ENCODE peak calls at places on chromosomes 4 and X, in ten cellular contexts. One of them, this sample, is unnamed.

GRCh38 chr4:89556596-89557305 is 249.2 kb upstream of the GPRIN3 start:
- DNase-seq in CD4-positive, alpha-beta T cell: no peak
- DNase-seq in heart right ventricle: no peak
- DNase-seq in hypothalamus: no peak
- DNase-seq in AG20443: no peak
- DNase-seq in spleen: no peak
- DNase-seq in lower leg skin: no peak
- DNase-seq in GM23248: peak
- DNase-seq in foreskin fibroblast: peak
- DNase-seq in activated CD4-positive, alpha-beta T cell treated with anti-CD3 and anti-CD28 coated beads, Interleukin-2, amount 50 U/mL, for 24 hours: no peak
- DNase-seq in this sample: no peak

GRCh38 chr4:26197018-26197779 is 123.6 kb upstream of the RBPJ start:
- DNase-seq in activated CD4-positive, alpha-beta T cell treated with anti-CD3 and anti-CD28 coated beads, Interleukin-2, amount 50 U/mL, for 24 hours: peak
- DNase-seq in heart right ventricle: no peak
- DNase-seq in hypothalamus: no peak
- DNase-seq in AG20443: peak
- DNase-seq in CD4-positive, alpha-beta T cell: peak
- DNase-seq in GM23248: peak
- DNase-seq in spleen: no peak
- DNase-seq in foreskin fibroblast: peak
- DNase-seq in lower leg skin: no peak
- DNase-seq in this sample: peak

GRCh38 chrX:115449742-115450141 is 111.2 kb upstream of the PLS3 start:
- DNase-seq in foreskin fibroblast: peak
- DNase-seq in CD4-positive, alpha-beta T cell: no peak
- DNase-seq in GM23248: no peak
- DNase-seq in hypothalamus: no peak
- DNase-seq in heart right ventricle: peak
- DNase-seq in AG20443: no peak
- DNase-seq in lower leg skin: peak
- DNase-seq in activated CD4-positive, alpha-beta T cell treated with anti-CD3 and anti-CD28 coated beads, Interleukin-2, amount 50 U/mL, for 24 hours: no peak
- DNase-seq in spleen: no peak
- DNase-seq in this sample: peak

GRCh38 chr4:77399831-77400230 is 205.8 kb upstream of the CXCL13 start:
- DNase-seq in spleen: no peak
- DNase-seq in foreskin fibroblast: no peak
- DNase-seq in activated CD4-positive, alpha-beta T cell treated with anti-CD3 and anti-CD28 coated beads, Interleukin-2, amount 50 U/mL, for 24 hours: no peak
- DNase-seq in GM23248: no peak
- DNase-seq in heart right ventricle: no peak
- DNase-seq in AG20443: no peak
- DNase-seq in hypothalamus: no peak
- DNase-seq in lower leg skin: no peak
- DNase-seq in CD4-positive, alpha-beta T cell: no peak
- DNase-seq in this sample: no peak

GRCh38 chrX:11722304-11722703 is 35.7 kb upstream of the MSL3 start:
- DNase-seq in heart right ventricle: no peak
- DNase-seq in spleen: no peak
- DNase-seq in hypothalamus: no peak
- DNase-seq in foreskin fibroblast: no peak
- DNase-seq in lower leg skin: no peak
- DNase-seq in GM23248: no peak
- DNase-seq in AG20443: no peak
- DNase-seq in CD4-positive, alpha-beta T cell: no peak
- DNase-seq in activated CD4-positive, alpha-beta T cell treated with anti-CD3 and anti-CD28 coated beads, Interleukin-2, amount 50 U/mL, for 24 hours: no peak
- DNase-seq in this sample: no peak

GRCh38 chrX:48883729-48884128 is 13.8 kb downstream of the TIMM17B start:
- DNase-seq in GM23248: peak
- DNase-seq in hypothalamus: no peak
- DNase-seq in AG20443: no peak
- DNase-seq in heart right ventricle: no peak
- DNase-seq in foreskin fibroblast: no peak
- DNase-seq in activated CD4-positive, alpha-beta T cell treated with anti-CD3 and anti-CD28 coated beads, Interleukin-2, amount 50 U/mL, for 24 hours: no peak
- DNase-seq in spleen: no peak
- DNase-seq in CD4-positive, alpha-beta T cell: no peak
- DNase-seq in lower leg skin: no peak
- DNase-seq in this sample: no peak

GRCh38 chr4:39451423-39452023 is 7.2 kb downstream of the RPL9 start:
- DNase-seq in hypothalamus: no peak
- DNase-seq in CD4-positive, alpha-beta T cell: no peak
- DNase-seq in activated CD4-positive, alpha-beta T cell treated with anti-CD3 and anti-CD28 coated beads, Interleukin-2, amount 50 U/mL, for 24 hours: no peak
- DNase-seq in spleen: no peak
- DNase-seq in AG20443: no peak
- DNase-seq in GM23248: no peak
- DNase-seq in lower leg skin: no peak
- DNase-seq in heart right ventricle: no peak
- DNase-seq in foreskin fibroblast: no peak
- DNase-seq in this sample: no peak

GRCh38 chr4:152369903-152370296 is 166.0 kb downstream of the FBXW7 start:
- DNase-seq in foreskin fibroblast: peak
- DNase-seq in hypothalamus: no peak
- DNase-seq in GM23248: peak
- DNase-seq in spleen: no peak
- DNase-seq in lower leg skin: no peak
- DNase-seq in activated CD4-positive, alpha-beta T cell treated with anti-CD3 and anti-CD28 coated beads, Interleukin-2, amount 50 U/mL, for 24 hours: no peak
- DNase-seq in AG20443: peak
- DNase-seq in CD4-positive, alpha-beta T cell: no peak
- DNase-seq in heart right ventricle: no peak
- DNase-seq in this sample: no peak

GRCh38 chr4:7618361-7618760 is 183.6 kb upstream of the PSAPL1 start:
- DNase-seq in spleen: no peak
- DNase-seq in GM23248: no peak
- DNase-seq in heart right ventricle: no peak
- DNase-seq in lower leg skin: no peak
- DNase-seq in AG20443: no peak
- DNase-seq in foreskin fibroblast: no peak
- DNase-seq in CD4-positive, alpha-beta T cell: no peak
- DNase-seq in activated CD4-positive, alpha-beta T cell treated with anti-CD3 and anti-CD28 coated beads, Interleukin-2, amount 50 U/mL, for 24 hours: no peak
- DNase-seq in hypothalamus: no peak
- DNase-seq in this sample: no peak

GRCh38 chrX:44447214-44447613 is 95.4 kb downstream of the FUNDC1 start:
- DNase-seq in hypothalamus: no peak
- DNase-seq in GM23248: no peak
- DNase-seq in CD4-positive, alpha-beta T cell: no peak
- DNase-seq in heart right ventricle: no peak
- DNase-seq in foreskin fibroblast: no peak
- DNase-seq in activated CD4-positive, alpha-beta T cell treated with anti-CD3 and anti-CD28 coated beads, Interleukin-2, amount 50 U/mL, for 24 hours: no peak
- DNase-seq in AG20443: no peak
- DNase-seq in spleen: no peak
- DNase-seq in lower leg skin: no peak
- DNase-seq in this sample: no peak

GRCh38 chrX:48696301-48697181 is at the start of gene SUV39H1:
- DNase-seq in spleen: peak
- DNase-seq in heart right ventricle: peak
- DNase-seq in foreskin fibroblast: peak
- DNase-seq in GM23248: peak
- DNase-seq in hypothalamus: peak
- DNase-seq in CD4-positive, alpha-beta T cell: peak
- DNase-seq in activated CD4-positive, alpha-beta T cell treated with anti-CD3 and anti-CD28 coated beads, Interleukin-2, amount 50 U/mL, for 24 hours: peak
- DNase-seq in AG20443: peak
- DNase-seq in lower leg skin: peak
- DNase-seq in this sample: peak

GRCh38 chrX:99939883-99940232 is 470.2 kb downstream of the PCDH19 start:
- DNase-seq in activated CD4-positive, alpha-beta T cell treated with anti-CD3 and anti-CD28 coated beads, Interleukin-2, amount 50 U/mL, for 24 hours: no peak
- DNase-seq in hypothalamus: no peak
- DNase-seq in lower leg skin: no peak
- DNase-seq in CD4-positive, alpha-beta T cell: no peak
- DNase-seq in GM23248: no peak
- DNase-seq in spleen: peak
- DNase-seq in heart right ventricle: no peak
- DNase-seq in foreskin fibroblast: no peak
- DNase-seq in AG20443: no peak
- DNase-seq in this sample: no peak

GRCh38 chr4:129899849-129900248 is 803.9 kb downstream of the C4orf33 start:
- DNase-seq in lower leg skin: no peak
- DNase-seq in heart right ventricle: no peak
- DNase-seq in GM23248: no peak
- DNase-seq in foreskin fibroblast: no peak
- DNase-seq in activated CD4-positive, alpha-beta T cell treated with anti-CD3 and anti-CD28 coated beads, Interleukin-2, amount 50 U/mL, for 24 hours: no peak
- DNase-seq in CD4-positive, alpha-beta T cell: no peak
- DNase-seq in hypothalamus: no peak
- DNase-seq in AG20443: no peak
- DNase-seq in spleen: no peak
- DNase-seq in this sample: no peak

GRCh38 chr4:74934016-74934821 is 1.3 kb downstream of the PARM1 start:
- DNase-seq in lower leg skin: no peak
- DNase-seq in hypothalamus: peak
- DNase-seq in GM23248: peak
- DNase-seq in heart right ventricle: peak
- DNase-seq in AG20443: peak
- DNase-seq in spleen: peak
- DNase-seq in CD4-positive, alpha-beta T cell: no peak
- DNase-seq in activated CD4-positive, alpha-beta T cell treated with anti-CD3 and anti-CD28 coated beads, Interleukin-2, amount 50 U/mL, for 24 hours: no peak
- DNase-seq in foreskin fibroblast: peak
- DNase-seq in this sample: no peak

GRCh38 chr4:82569076-82569475 is 7.3 kb upstream of the TMEM150C start:
- DNase-seq in foreskin fibroblast: no peak
- DNase-seq in AG20443: no peak
- DNase-seq in lower leg skin: no peak
- DNase-seq in hypothalamus: no peak
- DNase-seq in GM23248: no peak
- DNase-seq in activated CD4-positive, alpha-beta T cell treated with anti-CD3 and anti-CD28 coated beads, Interleukin-2, amount 50 U/mL, for 24 hours: no peak
- DNase-seq in heart right ventricle: no peak
- DNase-seq in CD4-positive, alpha-beta T cell: no peak
- DNase-seq in spleen: no peak
- DNase-seq in this sample: no peak

GRCh38 chr4:253936-254756 is 51.1 kb downstream of the ZNF732 start:
- DNase-seq in hypothalamus: no peak
- DNase-seq in spleen: no peak
- DNase-seq in activated CD4-positive, alpha-beta T cell treated with anti-CD3 and anti-CD28 coated beads, Interleukin-2, amount 50 U/mL, for 24 hours: no peak
- DNase-seq in lower leg skin: no peak
- DNase-seq in AG20443: no peak
- DNase-seq in heart right ventricle: no peak
- DNase-seq in GM23248: no peak
- DNase-seq in foreskin fibroblast: no peak
- DNase-seq in CD4-positive, alpha-beta T cell: no peak
- DNase-seq in this sample: no peak

GRCh38 chr4:187547281-187547680 is 448.3 kb upstream of the ZFP42 start:
- DNase-seq in activated CD4-positive, alpha-beta T cell treated with anti-CD3 and anti-CD28 coated beads, Interleukin-2, amount 50 U/mL, for 24 hours: no peak
- DNase-seq in CD4-positive, alpha-beta T cell: no peak
- DNase-seq in AG20443: no peak
- DNase-seq in hypothalamus: no peak
- DNase-seq in GM23248: no peak
- DNase-seq in lower leg skin: no peak
- DNase-seq in heart right ventricle: no peak
- DNase-seq in foreskin fibroblast: peak
- DNase-seq in spleen: no peak
- DNase-seq in this sample: no peak

GRCh38 chr4:25861951-25862410 is 807 bp downstream of the SEL1L3 start:
- DNase-seq in hypothalamus: no peak
- DNase-seq in AG20443: peak
- DNase-seq in lower leg skin: no peak
- DNase-seq in CD4-positive, alpha-beta T cell: no peak
- DNase-seq in spleen: no peak
- DNase-seq in heart right ventricle: peak
- DNase-seq in GM23248: peak
- DNase-seq in foreskin fibroblast: peak
- DNase-seq in activated CD4-positive, alpha-beta T cell treated with anti-CD3 and anti-CD28 coated beads, Interleukin-2, amount 50 U/mL, for 24 hours: peak
- DNase-seq in this sample: no peak

GRCh38 chrX:24471808-24472207 is 6.7 kb downstream of the PDK3 start:
- DNase-seq in activated CD4-positive, alpha-beta T cell treated with anti-CD3 and anti-CD28 coated beads, Interleukin-2, amount 50 U/mL, for 24 hours: no peak
- DNase-seq in CD4-positive, alpha-beta T cell: no peak
- DNase-seq in AG20443: no peak
- DNase-seq in spleen: no peak
- DNase-seq in foreskin fibroblast: no peak
- DNase-seq in heart right ventricle: no peak
- DNase-seq in hypothalamus: no peak
- DNase-seq in lower leg skin: no peak
- DNase-seq in GM23248: no peak
- DNase-seq in this sample: no peak

GRCh38 chr4:67911128-67911527 is 27.3 kb upstream of the TMPRSS11D start:
- DNase-seq in activated CD4-positive, alpha-beta T cell treated with anti-CD3 and anti-CD28 coated beads, Interleukin-2, amount 50 U/mL, for 24 hours: no peak
- DNase-seq in hypothalamus: no peak
- DNase-seq in spleen: no peak
- DNase-seq in lower leg skin: no peak
- DNase-seq in CD4-positive, alpha-beta T cell: no peak
- DNase-seq in heart right ventricle: no peak
- DNase-seq in foreskin fibroblast: no peak
- DNase-seq in AG20443: no peak
- DNase-seq in GM23248: no peak
- DNase-seq in this sample: no peak

GRCh38 chr4:141860974-141861373 is 224.6 kb downstream of the IL15 start:
- DNase-seq in activated CD4-positive, alpha-beta T cell treated with anti-CD3 and anti-CD28 coated beads, Interleukin-2, amount 50 U/mL, for 24 hours: no peak
- DNase-seq in heart right ventricle: no peak
- DNase-seq in spleen: no peak
- DNase-seq in lower leg skin: no peak
- DNase-seq in GM23248: no peak
- DNase-seq in AG20443: no peak
- DNase-seq in CD4-positive, alpha-beta T cell: no peak
- DNase-seq in hypothalamus: no peak
- DNase-seq in foreskin fibroblast: no peak
- DNase-seq in this sample: no peak

GRCh38 chr4:179626687-179627086 is 2184.4 kb upstream of the AGA start:
- DNase-seq in AG20443: no peak
- DNase-seq in hypothalamus: no peak
- DNase-seq in GM23248: no peak
- DNase-seq in spleen: no peak
- DNase-seq in activated CD4-positive, alpha-beta T cell treated with anti-CD3 and anti-CD28 coated beads, Interleukin-2, amount 50 U/mL, for 24 hours: no peak
- DNase-seq in foreskin fibroblast: no peak
- DNase-seq in heart right ventricle: no peak
- DNase-seq in CD4-positive, alpha-beta T cell: no peak
- DNase-seq in lower leg skin: no peak
- DNase-seq in this sample: no peak

GRCh38 chr4:48653217-48654014 is 126.7 kb downstream of the FRYL start:
- DNase-seq in GM23248: peak
- DNase-seq in heart right ventricle: peak
- DNase-seq in foreskin fibroblast: peak
- DNase-seq in lower leg skin: peak
- DNase-seq in AG20443: peak
- DNase-seq in hypothalamus: peak
- DNase-seq in spleen: no peak
- DNase-seq in CD4-positive, alpha-beta T cell: no peak
- DNase-seq in activated CD4-positive, alpha-beta T cell treated with anti-CD3 and anti-CD28 coated beads, Interleukin-2, amount 50 U/mL, for 24 hours: no peak
- DNase-seq in this sample: no peak

This sample was measured in smooth muscle cell of the brain vasculature.